ENCODE peak calls at places on chromosomes 2 and 18, in four cellular contexts. K, U, H and Y are unnamed samples.

GRCh38 chr2:162475661-162476060 is 131.7 kb downstream of the GCA start:
- DNase-seq in K (no peak), H (no peak), U (no peak), Y (no peak)

GRCh38 chr2:191927319-191927867 is 80.5 kb upstream of the CAVIN2 start:
- DNase-seq in U (peak), K (peak), H (no peak), Y (peak)

GRCh38 chr2:120552800-120553471 is 182.7 kb upstream of the GLI2 start:
- DNase-seq in H (peak), K (peak), U (peak), Y (peak)

GRCh38 chr18:63697261-63697660 is 5.5 kb upstream of the SERPINB11 start:
- DNase-seq in K (peak), H (no peak), U (no peak), Y (no peak)

GRCh38 chr2:46230115-46230571 is 67.1 kb upstream of the EPAS1 start:
- DNase-seq in K (no peak), H (peak), U (no peak), Y (no peak)

GRCh38 chr18:48805826-48806535 is 144.8 kb downstream of the SMAD7 start:
- DNase-seq in K (no peak), H (no peak), U (no peak), Y (no peak)

GRCh38 chr2:234308073-234308813 is 188.6 kb downstream of the ARL4C start:
- DNase-seq in H (no peak), K (peak), U (no peak), Y (no peak)

GRCh38 chr18:36177913-36178312 is 9.4 kb upstream of the MOCOS start:
- DNase-seq in K (no peak), H (no peak), U (no peak), Y (no peak)

GRCh38 chr2:237643066-237643465 is 15.7 kb downstream of the LRRFIP1 start:
- DNase-seq in U (no peak), H (no peak), K (no peak), Y (no peak)

GRCh38 chr2:64934530-64934929 is 54.7 kb upstream of the SLC1A4 start:
- DNase-seq in H (no peak), K (no peak), U (no peak), Y (no peak)

GRCh38 chr2:202375006-202375610 is 1.0 kb upstream of the BMPR2 start:
- DNase-seq in K (peak), H (no peak), U (no peak), Y (no peak)

GRCh38 chr18:79332601-79333000 is 63.1 kb upstream of the NFATC1 start:
- DNase-seq in U (no peak), H (no peak), K (no peak), Y (no peak)

DNA sequence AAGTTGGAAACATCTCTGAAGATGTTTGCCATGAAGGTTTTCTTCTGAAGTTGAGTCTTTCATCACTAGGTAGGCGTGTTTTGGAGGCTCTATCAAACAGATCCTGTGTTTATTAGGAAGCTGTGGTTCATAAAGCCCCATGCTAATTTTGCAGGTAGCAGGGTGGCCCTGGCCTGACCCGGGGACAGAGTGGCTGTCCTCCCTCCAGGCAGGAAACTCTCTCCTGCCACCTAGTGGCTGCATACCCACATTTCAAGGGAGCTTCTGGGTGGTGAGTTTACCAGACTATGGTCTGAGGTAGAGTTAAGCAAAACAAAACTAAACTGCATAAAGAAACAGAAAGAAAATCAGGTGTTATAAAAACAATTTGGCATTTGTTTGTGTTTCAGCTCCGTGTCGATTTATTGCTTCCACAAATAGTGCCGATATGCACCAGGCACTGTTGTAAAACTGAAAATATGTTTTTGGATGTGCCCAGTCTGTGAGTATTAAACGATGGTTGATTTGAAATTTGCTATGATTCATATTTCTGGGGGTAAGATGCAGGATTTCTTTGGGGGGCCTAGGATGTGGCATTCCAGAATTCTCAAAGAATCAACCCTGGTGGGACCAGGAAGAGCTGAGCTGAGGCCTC is 26.0 kb upstream of the IL37 start:
- DNase-seq in U (peak), H (peak), K (no peak), Y (peak)
- H2AFZ ChIP-seq in U (peak), H (peak), K (peak), Y (peak)

GRCh38 chr2:71532327-71532726 is 79.0 kb downstream of the DYSF start:
- DNase-seq in H (no peak), K (no peak), U (no peak), Y (no peak)

GRCh38 chr2:71530987-71531332 is 77.6 kb downstream of the DYSF start:
- DNase-seq in H (no peak), U (no peak), K (no peak), Y (no peak)

GRCh38 chr2:71530246-71530986 is 77.1 kb downstream of the DYSF start:
- DNase-seq in K (peak), U (peak), H (peak), Y (peak)

GRCh38 chr2:71534201-71534600 is 80.8 kb downstream of the DYSF start:
- DNase-seq in H (no peak), U (no peak), K (no peak), Y (no peak)

GRCh38 chr2:71531522-71532047 is 78.2 kb downstream of the DYSF start:
- DNase-seq in U (peak), K (peak), H (no peak), Y (peak)
- TF ChIP-seq CEBPB in U (no peak), K (no peak), H (no peak), Y (no peak)

DNA sequence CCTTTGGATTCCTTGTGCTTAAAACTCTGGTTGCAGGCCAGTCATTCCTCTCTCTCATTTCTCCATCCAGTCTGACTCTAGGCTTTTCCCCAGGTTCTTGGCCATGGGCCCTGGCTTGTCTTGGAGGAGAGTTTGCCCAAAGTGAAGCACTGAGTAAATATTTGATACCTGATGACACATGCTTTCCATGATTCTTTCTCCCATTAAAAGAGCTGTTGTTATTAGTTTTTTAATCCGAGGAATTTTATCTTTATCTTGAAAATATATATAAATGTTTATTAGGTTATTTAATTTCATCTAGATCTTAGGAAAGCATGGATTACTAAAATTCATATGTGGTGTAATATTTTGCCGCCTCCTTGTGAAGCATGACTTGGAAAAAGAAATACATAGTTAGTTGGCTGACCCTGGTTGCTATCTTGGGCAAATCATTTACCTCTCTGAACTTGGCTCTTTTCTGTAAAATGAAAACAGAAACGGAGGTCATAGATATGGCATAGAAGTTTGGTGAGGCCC is 650.1 kb downstream of the SLC4A3 start:
- DNase-seq in K (peak), H (no peak), U (no peak), Y (no peak)
- H2AFZ ChIP-seq in K (no peak), H (peak), U (no peak), Y (no peak)

GRCh38 chr2:190379249-190379964 is 28.7 kb upstream of the MFSD6 start:
- DNase-seq in H (no peak), K (peak), U (peak), Y (no peak)
- TF ChIP-seq CEBPB in H (no peak), K (no peak), U (no peak), Y (no peak)

DNA sequence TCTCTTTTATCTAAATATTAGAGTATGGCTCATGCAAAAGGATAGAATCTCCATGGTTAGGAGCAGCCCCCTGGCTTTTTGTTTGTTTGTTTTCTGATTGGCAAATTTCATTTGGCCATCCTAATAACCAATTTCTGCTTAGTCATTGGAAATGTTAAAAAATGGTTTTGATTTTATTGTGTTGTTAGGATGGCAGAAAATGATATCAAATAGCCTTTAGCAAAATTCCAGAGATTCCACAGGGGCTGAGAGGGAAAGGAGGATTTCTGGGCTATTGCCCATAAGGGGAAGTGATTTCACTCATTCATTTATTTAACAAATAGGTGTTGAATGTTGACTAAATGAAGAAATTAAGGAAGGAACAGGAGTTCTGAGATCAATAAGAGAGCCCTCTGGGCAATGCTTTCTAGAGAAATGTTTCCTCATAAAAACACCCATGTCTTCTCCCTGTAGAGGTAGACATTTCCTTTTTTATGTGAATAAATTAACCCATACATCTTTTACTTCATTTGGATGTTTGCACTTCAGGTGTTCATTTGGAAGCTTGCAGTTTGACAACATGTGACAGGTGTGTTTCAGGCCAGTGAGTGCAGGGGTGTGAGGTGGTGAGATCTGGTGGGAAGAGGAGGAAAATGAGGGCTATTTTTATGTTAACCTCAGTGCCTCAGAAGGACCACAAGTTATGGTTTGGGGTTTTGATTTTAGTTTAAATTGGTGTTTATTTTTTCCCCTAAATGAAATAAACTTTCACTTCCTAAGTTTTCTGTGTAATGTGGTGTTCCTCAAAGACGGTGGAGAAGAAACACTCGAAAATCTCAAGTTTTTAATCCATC is 61.7 kb upstream of the EPC2 start:
- DNase-seq in H (no peak), K (peak), U (no peak), Y (no peak)
- H2AFZ ChIP-seq in H (no peak), K (no peak), U (no peak), Y (no peak)

GRCh38 chr2:52145005-52145404 is 1113.1 kb upstream of the NRXN1 start:
- DNase-seq in H (no peak), K (peak), U (no peak), Y (no peak)
- TF ChIP-seq CEBPB in H (no peak), K (no peak), U (no peak), Y (no peak)